ENCODE peak calls at places on chromosomes 1 and 21, in five cellular contexts. One of them, this sample, is unnamed.

GRCh38 chr1:48202030-48202752 is 20.3 kb upstream of the SLC5A9 start:
- DNase-seq in left lung: peak; percentile 81
- DNase-seq in brain microvascular endothelial cell: peak; percentile 92
- DNase-seq in PC-9: peak; percentile 45
- DNase-seq in left ventricle myocardium inferior: peak; percentile 42
- DNase-seq in this sample: peak; percentile 72

GRCh38 chr1:166283600-166283999 is 116.8 kb upstream of the FAM78B start:
- DNase-seq in PC-9: no peak
- DNase-seq in brain microvascular endothelial cell: no peak
- DNase-seq in left lung: no peak
- DNase-seq in left ventricle myocardium inferior: no peak
- DNase-seq in this sample: no peak

GRCh38 chr1:113255728-113256347 is 134.5 kb upstream of the MAGI3 start:
- DNase-seq in left lung: no peak
- DNase-seq in left ventricle myocardium inferior: no peak
- DNase-seq in brain microvascular endothelial cell: no peak
- DNase-seq in PC-9: peak; percentile 8
- DNase-seq in this sample: peak; percentile 55

GRCh38 chr1:154975409-154976205 is 1.1 kb downstream of the CKS1B start:
- DNase-seq in brain microvascular endothelial cell: peak; percentile 61
- DNase-seq in PC-9: peak; percentile 43
- DNase-seq in left lung: peak; percentile 85
- DNase-seq in left ventricle myocardium inferior: peak; percentile 51
- DNase-seq in this sample: no peak

GRCh38 chr1:115317101-115318012 is 20.7 kb downstream of the NGF start:
- DNase-seq in left ventricle myocardium inferior: no peak
- DNase-seq in PC-9: no peak
- DNase-seq in brain microvascular endothelial cell: no peak
- DNase-seq in left lung: no peak
- DNase-seq in this sample: peak; percentile 19

GRCh38 chr1:51313961-51314777 is 16.2 kb downstream of the TTC39A start:
- DNase-seq in brain microvascular endothelial cell: peak; percentile 33
- DNase-seq in left lung: no peak
- DNase-seq in PC-9: peak; percentile 42
- DNase-seq in left ventricle myocardium inferior: no peak
- DNase-seq in this sample: peak; percentile 40

GRCh38 chr1:115883240-115883639 is 42.3 kb upstream of the NHLH2 start:
- DNase-seq in left lung: no peak
- DNase-seq in brain microvascular endothelial cell: no peak
- DNase-seq in PC-9: no peak
- DNase-seq in left ventricle myocardium inferior: no peak
- DNase-seq in this sample: no peak

GRCh38 chr1:108130812-108131211 is 69.3 kb downstream of the SLC25A24 start:
- DNase-seq in brain microvascular endothelial cell: no peak
- DNase-seq in PC-9: no peak
- DNase-seq in left lung: peak; percentile 55
- DNase-seq in left ventricle myocardium inferior: no peak
- DNase-seq in this sample: no peak

GRCh38 chr1:151312439-151313225 is 14.6 kb downstream of the PI4KB start:
- DNase-seq in left lung: no peak
- DNase-seq in left ventricle myocardium inferior: no peak
- DNase-seq in PC-9: no peak
- DNase-seq in brain microvascular endothelial cell: peak; percentile 22
- DNase-seq in this sample: no peak

GRCh38 chr1:173095632-173096031 is 44.9 kb upstream of the TNFSF18 start:
- DNase-seq in left ventricle myocardium inferior: no peak
- DNase-seq in brain microvascular endothelial cell: peak; percentile 73
- DNase-seq in left lung: no peak
- DNase-seq in PC-9: no peak
- DNase-seq in this sample: no peak

GRCh38 chr1:1788646-1789431 is 10.6 kb upstream of the NADK start:
- DNase-seq in PC-9: peak; percentile 21
- DNase-seq in left lung: no peak
- DNase-seq in brain microvascular endothelial cell: no peak
- DNase-seq in left ventricle myocardium inferior: no peak
- DNase-seq in this sample: peak; percentile 12

GRCh38 chr21:15309721-15310120 is 244.9 kb upstream of the NRIP1 start:
- DNase-seq in brain microvascular endothelial cell: no peak
- DNase-seq in left ventricle myocardium inferior: peak; percentile 80
- DNase-seq in PC-9: no peak
- DNase-seq in left lung: no peak
- DNase-seq in this sample: no peak

GRCh38 chr1:183859865-183860264 is 54.9 kb downstream of the RGL1 start:
- DNase-seq in brain microvascular endothelial cell: no peak
- DNase-seq in left ventricle myocardium inferior: no peak
- DNase-seq in left lung: no peak
- DNase-seq in PC-9: no peak
- DNase-seq in this sample: no peak

GRCh38 chr1:234503193-234504050 is 24.4 kb upstream of the TARBP1 start:
- DNase-seq in brain microvascular endothelial cell: no peak
- DNase-seq in left lung: no peak
- DNase-seq in PC-9: no peak
- DNase-seq in left ventricle myocardium inferior: no peak
- DNase-seq in this sample: no peak

GRCh38 chr1:60984066-60984799 is 98.1 kb upstream of the NFIA start:
- DNase-seq in brain microvascular endothelial cell: peak; percentile 58
- DNase-seq in left ventricle myocardium inferior: peak; percentile 57
- DNase-seq in left lung: no peak
- DNase-seq in PC-9: no peak
- DNase-seq in this sample: no peak

GRCh38 chr1:106876384-106876783 is 180.1 kb upstream of the PRMT6 start:
- DNase-seq in left ventricle myocardium inferior: no peak
- DNase-seq in brain microvascular endothelial cell: no peak
- DNase-seq in PC-9: no peak
- DNase-seq in left lung: no peak
- DNase-seq in this sample: no peak

GRCh38 chr1:18752409-18752808 is 107.1 kb downstream of the TAS1R2 start:
- DNase-seq in left ventricle myocardium inferior: no peak
- DNase-seq in left lung: no peak
- DNase-seq in brain microvascular endothelial cell: no peak
- DNase-seq in PC-9: no peak
- DNase-seq in this sample: no peak

GRCh38 chr1:89735449-89735848 is 85.4 kb upstream of the LRRC8D start:
- DNase-seq in left ventricle myocardium inferior: no peak
- DNase-seq in PC-9: no peak
- DNase-seq in brain microvascular endothelial cell: no peak
- DNase-seq in left lung: no peak
- DNase-seq in this sample: no peak

GRCh38 chr1:82154231-82154630 is 353.5 kb downstream of the ADGRL2 start:
- DNase-seq in brain microvascular endothelial cell: no peak
- DNase-seq in left lung: no peak
- DNase-seq in PC-9: no peak
- DNase-seq in left ventricle myocardium inferior: no peak
- DNase-seq in this sample: no peak

DNA sequence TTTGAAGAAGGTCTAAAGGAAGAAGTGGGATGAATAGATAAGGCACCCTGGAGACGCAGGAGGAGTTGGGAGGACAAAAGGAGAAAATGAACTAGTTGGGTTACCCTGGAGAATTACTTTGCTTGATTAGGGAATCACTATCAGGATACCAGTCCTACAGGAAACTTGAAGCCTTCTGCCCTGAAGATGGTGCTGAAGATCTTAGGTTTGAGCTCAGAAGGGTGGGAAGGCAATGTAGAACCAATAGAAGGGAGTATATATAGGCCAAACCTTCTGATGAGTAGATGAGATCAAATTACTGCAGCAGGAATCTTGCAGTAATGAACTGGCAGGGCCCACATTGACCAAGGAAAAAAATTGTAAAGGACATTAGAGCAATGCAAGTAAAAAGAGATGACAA is 116.4 kb upstream of the CACYBP start:
- DNase-seq in PC-9: peak; percentile 12
- DNase-seq in brain microvascular endothelial cell: peak; percentile 14
- DNase-seq in left lung: no peak
- DNase-seq in left ventricle myocardium inferior: no peak
- DNase-seq in this sample: no peak
- TF ChIP-seq CTCF in PC-9: peak; percentile 55
- TF ChIP-seq CTCF in brain microvascular endothelial cell: peak; percentile 40
- TF ChIP-seq CTCF in left lung: no peak
- TF ChIP-seq CTCF in left ventricle myocardium inferior: no peak
- TF ChIP-seq CTCF in this sample: no peak

DNA sequence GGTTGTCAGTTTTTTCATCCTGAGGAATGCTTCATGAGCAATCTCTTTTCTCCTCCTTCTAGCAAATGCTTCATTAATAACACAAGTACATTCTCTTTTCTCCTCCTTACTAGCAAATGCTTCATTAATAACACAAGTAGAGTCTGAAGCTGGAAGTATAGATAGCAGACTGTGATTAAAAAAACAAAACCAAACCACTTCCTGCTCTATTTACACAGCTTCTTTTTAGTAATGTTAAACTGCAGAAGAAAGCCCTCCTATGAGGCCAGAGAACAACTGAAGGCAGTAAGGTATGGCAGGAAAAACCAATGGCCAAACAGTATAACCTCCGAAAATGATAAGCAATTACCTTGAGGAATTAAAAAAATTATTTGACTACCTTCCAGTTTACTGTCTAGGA is 90.1 kb downstream of the ZSWIM5 start:
- DNase-seq in PC-9: no peak
- DNase-seq in brain microvascular endothelial cell: no peak
- DNase-seq in left lung: no peak
- DNase-seq in left ventricle myocardium inferior: no peak
- DNase-seq in this sample: no peak
- TF ChIP-seq CTCF in PC-9: no peak
- TF ChIP-seq CTCF in brain microvascular endothelial cell: no peak
- TF ChIP-seq CTCF in left lung: no peak
- TF ChIP-seq CTCF in left ventricle myocardium inferior: no peak
- TF ChIP-seq CTCF in this sample: no peak

GRCh38 chr21:35730325-35730724 is 330.0 kb downstream of the SETD4 start:
- DNase-seq in brain microvascular endothelial cell: no peak
- DNase-seq in left lung: no peak
- DNase-seq in PC-9: no peak
- DNase-seq in left ventricle myocardium inferior: no peak
- DNase-seq in this sample: no peak
- TF ChIP-seq CTCF in brain microvascular endothelial cell: no peak
- TF ChIP-seq CTCF in left lung: no peak
- TF ChIP-seq CTCF in PC-9: no peak
- TF ChIP-seq CTCF in left ventricle myocardium inferior: no peak
- TF ChIP-seq CTCF in this sample: no peak

DNA sequence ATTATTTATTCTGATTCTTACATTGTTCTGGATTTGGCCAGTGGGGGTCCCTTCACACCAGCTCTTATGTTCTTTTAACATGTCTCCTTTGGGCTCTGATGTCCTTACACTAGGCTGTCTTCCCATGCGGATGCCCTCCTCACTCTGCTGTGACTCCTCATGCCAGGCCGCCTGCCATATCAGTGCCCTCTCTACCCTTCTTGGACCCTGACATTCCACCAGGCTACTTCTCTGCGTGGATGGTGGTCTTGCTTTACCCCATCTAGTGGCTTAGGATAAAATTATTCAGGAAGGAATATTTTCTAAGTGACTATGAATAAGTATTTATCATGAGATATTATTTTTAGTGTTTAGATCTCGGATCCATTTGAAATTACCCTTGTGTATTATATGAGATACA is 21.2 kb downstream of the ATF6 start:
- DNase-seq in PC-9: no peak
- DNase-seq in left lung: no peak
- DNase-seq in left ventricle myocardium inferior: no peak
- DNase-seq in brain microvascular endothelial cell: no peak
- DNase-seq in this sample: no peak
- TF ChIP-seq CTCF in PC-9: no peak
- TF ChIP-seq CTCF in left lung: no peak
- TF ChIP-seq CTCF in left ventricle myocardium inferior: no peak
- TF ChIP-seq CTCF in brain microvascular endothelial cell: peak; percentile 55
- TF ChIP-seq CTCF in this sample: peak; percentile 26

GRCh38 chr1:247373721-247374141 is 42.1 kb upstream of the ZNF496 start:
- DNase-seq in brain microvascular endothelial cell: peak; percentile 42
- DNase-seq in PC-9: no peak
- DNase-seq in left ventricle myocardium inferior: peak; percentile 41
- DNase-seq in left lung: peak; percentile 80
- DNase-seq in this sample: no peak
- TF ChIP-seq CTCF in brain microvascular endothelial cell: peak; percentile 64
- TF ChIP-seq CTCF in PC-9: no peak
- TF ChIP-seq CTCF in left ventricle myocardium inferior: peak; percentile 60
- TF ChIP-seq CTCF in left lung: peak; percentile 47
- TF ChIP-seq CTCF in this sample: no peak

GRCh38 chr1:186306533-186306932 is 68.5 kb downstream of the TPR start:
- DNase-seq in left lung: no peak
- DNase-seq in PC-9: no peak
- DNase-seq in brain microvascular endothelial cell: no peak
- DNase-seq in left ventricle myocardium inferior: no peak
- DNase-seq in this sample: no peak

GRCh38 chr1:186307445-186307844 is 67.6 kb downstream of the TPR start:
- DNase-seq in left lung: no peak
- DNase-seq in left ventricle myocardium inferior: no peak
- DNase-seq in brain microvascular endothelial cell: no peak
- DNase-seq in PC-9: no peak
- DNase-seq in this sample: no peak

GRCh38 chr1:186302378-186302920 is 72.6 kb downstream of the TPR start:
- DNase-seq in PC-9: no peak
- DNase-seq in left lung: no peak
- DNase-seq in left ventricle myocardium inferior: no peak
- DNase-seq in brain microvascular endothelial cell: no peak
- DNase-seq in this sample: no peak

GRCh38 chr1:186303911-186304310 is 71.1 kb downstream of the TPR start:
- DNase-seq in PC-9: no peak
- DNase-seq in brain microvascular endothelial cell: no peak
- DNase-seq in left lung: no peak
- DNase-seq in left ventricle myocardium inferior: no peak
- DNase-seq in this sample: no peak

GRCh38 chr1:186304982-186305949 is 69.8 kb downstream of the TPR start:
- DNase-seq in brain microvascular endothelial cell: peak; percentile 38
- DNase-seq in PC-9: no peak
- DNase-seq in left ventricle myocardium inferior: no peak
- DNase-seq in left lung: no peak
- DNase-seq in this sample: no peak
- TF ChIP-seq CTCF in brain microvascular endothelial cell: peak; percentile 73
- TF ChIP-seq CTCF in PC-9: peak; percentile 65
- TF ChIP-seq CTCF in left ventricle myocardium inferior: peak; percentile 56
- TF ChIP-seq CTCF in left lung: peak; percentile 20
- TF ChIP-seq CTCF in this sample: peak; percentile 43

GRCh38 chr1:8915446-8915845 is 30.2 kb upstream of the CA6 start:
- DNase-seq in PC-9: no peak
- DNase-seq in left ventricle myocardium inferior: no peak
- DNase-seq in left lung: no peak
- DNase-seq in brain microvascular endothelial cell: no peak
- DNase-seq in this sample: no peak
- TF ChIP-seq CTCF in PC-9: no peak
- TF ChIP-seq CTCF in left ventricle myocardium inferior: no peak
- TF ChIP-seq CTCF in left lung: no peak
- TF ChIP-seq CTCF in brain microvascular endothelial cell: no peak
- TF ChIP-seq CTCF in this sample: no peak

DNA sequence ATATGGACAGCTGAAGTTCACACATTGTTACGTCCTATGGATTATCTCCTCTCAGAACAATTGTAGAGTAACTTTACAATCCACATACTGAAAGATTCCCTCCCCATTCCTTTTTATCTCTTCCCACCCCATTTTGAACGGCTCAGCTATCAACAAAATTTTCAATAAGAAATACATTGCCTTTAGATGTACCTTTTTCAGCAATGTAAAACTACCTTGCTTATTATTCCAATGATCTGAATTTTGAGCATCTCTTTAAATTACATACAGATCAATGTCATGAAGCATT is 503.7 kb downstream of the SMYD3 start:
- DNase-seq in PC-9: no peak
- DNase-seq in left ventricle myocardium inferior: no peak
- DNase-seq in brain microvascular endothelial cell: no peak
- DNase-seq in left lung: no peak
- DNase-seq in this sample: no peak
- TF ChIP-seq CTCF in PC-9: no peak
- TF ChIP-seq CTCF in left ventricle myocardium inferior: peak; percentile 3
- TF ChIP-seq CTCF in brain microvascular endothelial cell: no peak
- TF ChIP-seq CTCF in left lung: peak; percentile 10
- TF ChIP-seq CTCF in this sample: no peak